ENCODE peak calls at places on chromosomes 7 and 10, in seven cellular contexts. F is GM23338, E is neural progenitor cell, I is HCT116, T is hepatocyte, H is PC-3, V is MM.1S. Q is an unnamed sample.

GRCh38 chr10:1715821-1716220 is 21.5 kb downstream of the ADARB2 start:
- DNase-seq in F (peak; percentile 69), T (peak; percentile 70), V (no peak), E (peak; percentile 75), H (peak; percentile 19), I (no peak), Q (no peak)

GRCh38 chr10:74072503-74072902 is 74.6 kb downstream of the VCL start:
- DNase-seq in F (no peak), T (no peak), I (peak; percentile 28), H (peak; percentile 80), E (no peak), V (no peak), Q (peak; percentile 66)

GRCh38 chr7:11252011-11252607 is 278.4 kb downstream of the PHF14 start:
- DNase-seq in H (no peak), T (no peak), E (no peak), V (no peak), F (no peak), I (no peak), Q (no peak)

GRCh38 chr7:129825005-129825553 is 127.7 kb downstream of the UBE2H start:
- DNase-seq in E (peak; percentile 90), H (peak; percentile 91), F (peak; percentile 99), I (peak; percentile 91), V (peak; percentile 80), T (peak; percentile 83), Q (peak; percentile 69)

GRCh38 chr10:61023053-61023452 is 79.1 kb upstream of the RHOBTB1 start:
- DNase-seq in E (no peak), V (no peak), T (no peak), H (no peak), F (no peak), I (no peak), Q (no peak)

GRCh38 chr10:101889256-101890210 is 45.9 kb upstream of the KCNIP2 start:
- DNase-seq in H (peak; percentile 76), E (peak; percentile 88), V (peak; percentile 78), F (peak; percentile 94), I (peak; percentile 69), T (peak; percentile 85), Q (peak; percentile 83)

GRCh38 chr7:70319057-70319456 is 720.8 kb downstream of the AUTS2 start:
- DNase-seq in F (no peak), V (no peak), H (no peak), E (no peak), T (no peak), I (no peak), Q (peak; percentile 8)

GRCh38 chr7:105905209-105905910 is 29.0 kb upstream of the ATXN7L1 start:
- DNase-seq in E (peak; percentile 37), T (no peak), I (no peak), H (no peak), F (peak; percentile 82), V (no peak), Q (no peak)

GRCh38 chr10:79181227-79181626 is 112.5 kb downstream of the ZMIZ1 start:
- DNase-seq in E (no peak), T (no peak), F (no peak), V (no peak), H (no peak), I (no peak), Q (no peak)

GRCh38 chr7:19701471-19701870 is 7.4 kb downstream of the POLR1F start:
- DNase-seq in T (no peak), H (no peak), E (no peak), F (no peak), V (no peak), I (no peak), Q (no peak)

GRCh38 chr7:22444181-22444966 is 55.6 kb downstream of the STEAP1B start:
- DNase-seq in V (no peak), H (peak; percentile 87), E (no peak), F (no peak), T (no peak), I (no peak), Q (no peak)

GRCh38 chr7:22442887-22443369 is 57.1 kb downstream of the STEAP1B start:
- DNase-seq in E (no peak), I (no peak), V (no peak), H (no peak), F (no peak), T (no peak), Q (no peak)

GRCh38 chr7:22442187-22442886 is 57.7 kb downstream of the STEAP1B start:
- DNase-seq in E (no peak), H (peak; percentile 65), I (no peak), F (peak; percentile 24), T (no peak), V (no peak), Q (no peak)

GRCh38 chr7:22445140-22445722 is 54.8 kb downstream of the STEAP1B start:
- DNase-seq in V (peak; percentile 92), I (no peak), H (no peak), F (peak; percentile 36), T (no peak), E (peak; percentile 21), Q (no peak)

DNA sequence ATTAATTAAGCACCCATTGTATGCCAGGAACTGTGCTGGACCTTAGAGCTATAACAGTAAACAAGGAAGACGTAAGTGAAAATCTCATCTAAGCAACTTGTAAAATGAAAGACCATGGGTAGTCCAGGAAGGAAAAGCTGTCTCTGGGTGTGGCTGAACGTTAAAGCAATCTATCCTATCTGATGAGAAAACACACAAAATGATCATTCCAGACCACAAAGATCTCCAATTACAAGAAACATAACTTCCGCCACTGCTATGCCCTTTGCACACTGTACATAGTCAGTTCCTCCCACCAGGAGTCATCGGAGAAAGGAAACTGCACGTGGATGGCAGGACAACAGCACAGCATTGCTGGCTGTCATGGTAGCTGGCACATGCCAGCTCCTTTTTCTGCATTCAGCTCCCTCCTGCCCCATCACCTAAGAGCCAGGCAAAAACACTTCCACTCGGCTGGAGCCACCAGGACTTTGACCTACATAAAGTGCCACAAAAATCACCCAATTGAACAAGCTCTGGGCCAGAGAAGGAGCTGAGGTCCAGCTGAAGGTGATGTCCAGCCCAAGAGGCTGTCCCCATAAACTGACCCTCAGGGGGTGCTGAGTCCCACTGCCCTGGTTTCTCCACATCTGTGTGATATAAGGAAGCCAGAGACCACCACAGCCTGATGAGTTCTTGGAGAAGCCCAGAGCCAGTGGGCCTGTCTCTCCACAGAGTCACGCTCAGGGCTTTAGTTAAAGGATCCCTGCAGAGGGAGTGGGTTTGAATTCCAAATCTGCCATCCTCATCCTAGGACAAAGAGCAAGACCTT is 56.4 kb downstream of the STEAP1B start:
- DNase-seq in V (no peak), I (no peak), E (no peak), T (peak; percentile 39), H (peak; percentile 92), F (no peak), Q (peak; percentile 17)
- TF ChIP-seq EZH2phosphoT487 in V (no peak), I (no peak), E (no peak), T (no peak), H (no peak), F (no peak), Q (no peak)

DNA sequence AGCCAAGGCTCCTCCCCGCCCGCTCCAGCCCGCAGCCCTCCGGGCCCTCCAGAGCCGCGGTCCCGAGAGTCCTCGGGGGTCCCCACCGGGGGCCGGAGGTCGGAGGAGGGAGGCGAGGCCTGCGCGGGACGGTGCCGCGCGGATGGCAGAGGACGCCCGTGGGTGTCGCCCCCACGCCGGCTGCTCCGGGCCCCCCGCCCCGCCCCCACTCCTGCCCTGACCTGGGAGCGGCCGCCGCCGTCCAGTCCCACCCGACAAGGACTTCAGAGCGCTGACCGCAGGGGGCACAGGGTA is 57.2 kb upstream of the DNAJB6 start:
- DNase-seq in F (no peak), E (no peak), I (no peak), H (no peak), T (no peak), V (no peak), Q (no peak)
- TF ChIP-seq EZH2 in F (no peak), E (no peak), I (no peak), H (no peak), T (no peak), V (no peak), Q (no peak)

GRCh38 chr10:124642076-124642710 is 102.0 kb downstream of the FAM53B start:
- DNase-seq in V (no peak), E (no peak), H (no peak), I (no peak), T (no peak), F (no peak), Q (no peak)
- H3K4me1 ChIP-seq in V (peaks cover under 1% of the 10 kb centered on the region), E (peaks cover 63% of the 10 kb centered on the region), H (no peaks in the 10 kb centered on the region), I (no peaks in the 10 kb centered on the region), T (peaks cover 24% of the 10 kb centered on the region), F (no peaks in the 10 kb centered on the region), Q (peaks cover 22% of the 10 kb centered on the region)

GRCh38 chr7:99844354-99844753 is 16.5 kb downstream of the CYP3A43 start:
- DNase-seq in F (no peak), V (no peak), I (no peak), E (no peak), T (no peak), H (no peak), Q (no peak)

GRCh38 chr7:99843808-99844207 is 16.0 kb downstream of the CYP3A43 start:
- DNase-seq in E (no peak), V (no peak), H (no peak), T (no peak), F (no peak), I (no peak), Q (peak; percentile 5)

GRCh38 chr7:99842926-99843325 is 15.1 kb downstream of the CYP3A43 start:
- DNase-seq in H (no peak), V (no peak), F (no peak), E (no peak), T (no peak), I (no peak), Q (no peak)

GRCh38 chr7:99848420-99849216 is 20.8 kb downstream of the CYP3A43 start:
- DNase-seq in F (no peak), V (no peak), E (no peak), H (no peak), I (no peak), T (no peak), Q (no peak)
- TF ChIP-seq EZH2phosphoT487 in F (no peak), V (no peak), E (no peak), H (no peak), I (no peak), T (no peak), Q (no peak)

Q was measured in GM23248.